ENCODE peak calls at places on chromosome 3, in ten cellular contexts. One of them, this sample, is unnamed.

GRCh38 chr3:169295126-169295525 is 368.4 kb downstream of the MECOM start:
- DNase-seq in choroid plexus epithelial cell: peak
- DNase-seq in WTC11: no peak
- DNase-seq in Peyer's patch: no peak
- DNase-seq in SK-N-SH: no peak
- DNase-seq in psoas muscle: no peak
- DNase-seq in A549: peak
- DNase-seq in upper lobe of right lung: no peak
- DNase-seq in breast epithelium: no peak
- DNase-seq in GM12865: peak
- DNase-seq in this sample: no peak

GRCh38 chr3:98800401-98800800 is 37.3 kb downstream of the ST3GAL6 start:
- DNase-seq in choroid plexus epithelial cell: no peak
- DNase-seq in WTC11: no peak
- DNase-seq in Peyer's patch: no peak
- DNase-seq in SK-N-SH: no peak
- DNase-seq in psoas muscle: no peak
- DNase-seq in A549: no peak
- DNase-seq in upper lobe of right lung: no peak
- DNase-seq in breast epithelium: no peak
- DNase-seq in GM12865: no peak
- DNase-seq in this sample: no peak

GRCh38 chr3:177589041-177589650 is 391.9 kb upstream of the TBL1XR1 start:
- DNase-seq in choroid plexus epithelial cell: no peak
- DNase-seq in WTC11: no peak
- DNase-seq in Peyer's patch: no peak
- DNase-seq in SK-N-SH: no peak
- DNase-seq in psoas muscle: no peak
- DNase-seq in A549: no peak
- DNase-seq in upper lobe of right lung: no peak
- DNase-seq in breast epithelium: no peak
- DNase-seq in GM12865: no peak
- DNase-seq in this sample: no peak

GRCh38 chr3:127158614-127159221 is 34.2 kb upstream of the PRR23E start:
- DNase-seq in choroid plexus epithelial cell: peak
- DNase-seq in WTC11: peak
- DNase-seq in Peyer's patch: peak
- DNase-seq in SK-N-SH: no peak
- DNase-seq in psoas muscle: no peak
- DNase-seq in A549: peak
- DNase-seq in upper lobe of right lung: peak
- DNase-seq in breast epithelium: peak
- DNase-seq in GM12865: no peak
- DNase-seq in this sample: no peak

GRCh38 chr3:183259087-183259486 is 6.0 kb downstream of the B3GNT5 start:
- DNase-seq in choroid plexus epithelial cell: no peak
- DNase-seq in WTC11: no peak
- DNase-seq in Peyer's patch: no peak
- DNase-seq in SK-N-SH: no peak
- DNase-seq in psoas muscle: no peak
- DNase-seq in A549: no peak
- DNase-seq in upper lobe of right lung: no peak
- DNase-seq in breast epithelium: no peak
- DNase-seq in GM12865: no peak
- DNase-seq in this sample: no peak

GRCh38 chr3:154540950-154541604 is 111.1 kb upstream of the GPR149 start:
- DNase-seq in choroid plexus epithelial cell: no peak
- DNase-seq in WTC11: no peak
- DNase-seq in Peyer's patch: no peak
- DNase-seq in SK-N-SH: no peak
- DNase-seq in psoas muscle: no peak
- DNase-seq in A549: no peak
- DNase-seq in upper lobe of right lung: no peak
- DNase-seq in breast epithelium: no peak
- DNase-seq in GM12865: no peak
- DNase-seq in this sample: no peak

GRCh38 chr3:140546649-140547048 is 131.2 kb upstream of the TRIM42 start:
- DNase-seq in choroid plexus epithelial cell: no peak
- DNase-seq in WTC11: no peak
- DNase-seq in Peyer's patch: no peak
- DNase-seq in SK-N-SH: no peak
- DNase-seq in psoas muscle: no peak
- DNase-seq in A549: no peak
- DNase-seq in upper lobe of right lung: no peak
- DNase-seq in breast epithelium: no peak
- DNase-seq in GM12865: no peak
- DNase-seq in this sample: no peak

GRCh38 chr3:19539488-19540395 is 391.4 kb downstream of the KCNH8 start:
- DNase-seq in choroid plexus epithelial cell: no peak
- DNase-seq in WTC11: no peak
- DNase-seq in Peyer's patch: no peak
- DNase-seq in SK-N-SH: no peak
- DNase-seq in psoas muscle: no peak
- DNase-seq in A549: no peak
- DNase-seq in upper lobe of right lung: no peak
- DNase-seq in breast epithelium: no peak
- DNase-seq in GM12865: peak
- DNase-seq in this sample: no peak

DNA sequence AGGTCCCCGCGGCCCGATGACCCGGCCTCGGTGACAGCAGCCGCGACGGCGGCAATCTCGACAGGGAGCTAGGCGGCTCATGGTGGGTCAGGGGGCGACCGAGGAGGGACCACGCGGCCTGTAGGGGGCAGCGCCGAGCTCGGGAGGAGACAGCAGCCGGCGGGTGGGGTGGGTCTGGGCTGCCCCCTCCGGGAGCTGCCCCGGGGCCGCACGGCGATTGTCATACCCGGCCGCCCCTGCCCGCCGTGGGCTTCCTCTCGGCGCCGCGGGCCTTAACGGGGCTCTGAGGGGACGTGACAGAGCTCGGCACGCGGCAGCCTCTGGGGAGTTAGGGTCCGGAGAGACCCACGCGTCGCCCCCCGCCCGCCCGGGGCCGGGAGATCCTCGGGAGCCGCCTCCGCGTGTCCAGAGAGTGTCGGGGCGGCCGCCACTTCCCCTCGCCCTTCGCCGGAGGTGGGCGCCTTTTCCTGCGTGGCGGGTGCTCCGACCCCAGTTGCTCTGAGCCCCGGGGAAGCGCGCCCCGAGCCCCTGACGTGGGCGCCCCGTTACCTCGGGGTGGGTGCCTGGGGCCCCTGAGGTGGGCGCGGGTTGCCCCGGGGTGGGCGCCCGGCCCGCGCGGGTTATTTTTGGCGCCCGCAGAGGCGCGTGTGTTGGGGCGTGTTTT is 539 bp upstream of the PLCL2 start:
- DNase-seq in choroid plexus epithelial cell: peak
- DNase-seq in WTC11: peak
- DNase-seq in Peyer's patch: peak
- DNase-seq in SK-N-SH: peak
- DNase-seq in psoas muscle: peak
- DNase-seq in A549: peak
- DNase-seq in upper lobe of right lung: peak
- DNase-seq in breast epithelium: no peak
- DNase-seq in GM12865: peak
- DNase-seq in this sample: peak
- TF ChIP-seq CTCF in choroid plexus epithelial cell: peak
- TF ChIP-seq CTCF in WTC11: peak
- TF ChIP-seq CTCF in Peyer's patch: peak
- TF ChIP-seq CTCF in SK-N-SH: peak
- TF ChIP-seq CTCF in psoas muscle: peak
- TF ChIP-seq CTCF in A549: peak
- TF ChIP-seq CTCF in upper lobe of right lung: peak
- TF ChIP-seq CTCF in breast epithelium: no peak
- TF ChIP-seq CTCF in GM12865: peak
- TF ChIP-seq CTCF in this sample: peak

GRCh38 chr3:155554777-155555445 is 190.0 kb downstream of the PLCH1 start:
- DNase-seq in choroid plexus epithelial cell: no peak
- DNase-seq in WTC11: no peak
- DNase-seq in Peyer's patch: no peak
- DNase-seq in SK-N-SH: no peak
- DNase-seq in psoas muscle: no peak
- DNase-seq in A549: peak
- DNase-seq in upper lobe of right lung: no peak
- DNase-seq in breast epithelium: no peak
- DNase-seq in GM12865: peak
- DNase-seq in this sample: no peak

GRCh38 chr3:155550386-155550785 is 194.5 kb downstream of the PLCH1 start:
- DNase-seq in choroid plexus epithelial cell: no peak
- DNase-seq in WTC11: no peak
- DNase-seq in Peyer's patch: no peak
- DNase-seq in SK-N-SH: no peak
- DNase-seq in psoas muscle: no peak
- DNase-seq in A549: no peak
- DNase-seq in upper lobe of right lung: no peak
- DNase-seq in breast epithelium: no peak
- DNase-seq in GM12865: no peak
- DNase-seq in this sample: no peak

GRCh38 chr3:155548194-155548593 is 196.7 kb downstream of the PLCH1 start:
- DNase-seq in choroid plexus epithelial cell: peak
- DNase-seq in WTC11: no peak
- DNase-seq in Peyer's patch: no peak
- DNase-seq in SK-N-SH: no peak
- DNase-seq in psoas muscle: no peak
- DNase-seq in A549: peak
- DNase-seq in upper lobe of right lung: no peak
- DNase-seq in breast epithelium: no peak
- DNase-seq in GM12865: no peak
- DNase-seq in this sample: no peak

GRCh38 chr3:155553800-155554199 is 191.1 kb downstream of the PLCH1 start:
- DNase-seq in choroid plexus epithelial cell: no peak
- DNase-seq in WTC11: no peak
- DNase-seq in Peyer's patch: no peak
- DNase-seq in SK-N-SH: no peak
- DNase-seq in psoas muscle: no peak
- DNase-seq in A549: no peak
- DNase-seq in upper lobe of right lung: no peak
- DNase-seq in breast epithelium: no peak
- DNase-seq in GM12865: peak
- DNase-seq in this sample: no peak

DNA sequence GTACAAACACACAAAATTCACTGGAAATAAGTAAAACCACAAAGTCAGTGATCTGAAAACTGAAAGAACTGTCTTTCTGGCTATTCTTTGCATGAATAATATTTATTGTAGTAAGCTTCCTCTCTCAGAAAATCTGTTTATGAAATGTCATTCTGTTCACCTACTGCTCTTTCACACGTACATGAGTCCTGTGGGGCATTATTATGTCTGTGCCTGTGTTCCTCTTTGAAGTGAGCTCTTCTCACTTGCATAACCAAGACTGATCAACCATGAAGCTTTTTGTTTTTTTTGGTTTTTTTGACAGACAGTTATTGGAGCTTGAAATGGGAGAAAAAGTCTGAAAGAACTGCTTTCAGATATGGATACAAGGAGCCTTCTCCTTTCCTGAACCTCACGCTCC is 195.8 kb downstream of the PLCH1 start:
- DNase-seq in choroid plexus epithelial cell: no peak
- DNase-seq in WTC11: no peak
- DNase-seq in Peyer's patch: no peak
- DNase-seq in SK-N-SH: no peak
- DNase-seq in psoas muscle: no peak
- DNase-seq in A549: no peak
- DNase-seq in upper lobe of right lung: no peak
- DNase-seq in breast epithelium: no peak
- DNase-seq in GM12865: peak
- DNase-seq in this sample: no peak
- TF ChIP-seq CTCF in choroid plexus epithelial cell: no peak
- TF ChIP-seq CTCF in WTC11: no peak
- TF ChIP-seq CTCF in Peyer's patch: no peak
- TF ChIP-seq CTCF in SK-N-SH: no peak
- TF ChIP-seq CTCF in psoas muscle: no peak
- TF ChIP-seq CTCF in A549: no peak
- TF ChIP-seq CTCF in upper lobe of right lung: no peak
- TF ChIP-seq CTCF in breast epithelium: no peak
- TF ChIP-seq CTCF in GM12865: no peak
- TF ChIP-seq CTCF in this sample: no peak

GRCh38 chr3:10319251-10319650 is 1.7 kb downstream of the SEC13 start:
- DNase-seq in choroid plexus epithelial cell: no peak
- DNase-seq in WTC11: no peak
- DNase-seq in Peyer's patch: peak
- DNase-seq in SK-N-SH: no peak
- DNase-seq in psoas muscle: no peak
- DNase-seq in A549: no peak
- DNase-seq in upper lobe of right lung: no peak
- DNase-seq in breast epithelium: no peak
- DNase-seq in GM12865: no peak
- DNase-seq in this sample: no peak

GRCh38 chr3:10320320-10320677 is 613 bp downstream of the SEC13 start:
- DNase-seq in choroid plexus epithelial cell: no peak
- DNase-seq in WTC11: no peak
- DNase-seq in Peyer's patch: no peak
- DNase-seq in SK-N-SH: no peak
- DNase-seq in psoas muscle: no peak
- DNase-seq in A549: no peak
- DNase-seq in upper lobe of right lung: no peak
- DNase-seq in breast epithelium: no peak
- DNase-seq in GM12865: no peak
- DNase-seq in this sample: no peak

GRCh38 chr3:10321630-10322354 is 880 bp upstream of the SEC13 start:
- DNase-seq in choroid plexus epithelial cell: no peak
- DNase-seq in WTC11: no peak
- DNase-seq in Peyer's patch: peak
- DNase-seq in SK-N-SH: no peak
- DNase-seq in psoas muscle: no peak
- DNase-seq in A549: no peak
- DNase-seq in upper lobe of right lung: peak
- DNase-seq in breast epithelium: no peak
- DNase-seq in GM12865: no peak
- DNase-seq in this sample: no peak

GRCh38 chr3:10319804-10320203 is 1.1 kb downstream of the SEC13 start:
- DNase-seq in choroid plexus epithelial cell: peak
- DNase-seq in WTC11: no peak
- DNase-seq in Peyer's patch: no peak
- DNase-seq in SK-N-SH: no peak
- DNase-seq in psoas muscle: no peak
- DNase-seq in A549: no peak
- DNase-seq in upper lobe of right lung: no peak
- DNase-seq in breast epithelium: no peak
- DNase-seq in GM12865: no peak
- DNase-seq in this sample: no peak

DNA sequence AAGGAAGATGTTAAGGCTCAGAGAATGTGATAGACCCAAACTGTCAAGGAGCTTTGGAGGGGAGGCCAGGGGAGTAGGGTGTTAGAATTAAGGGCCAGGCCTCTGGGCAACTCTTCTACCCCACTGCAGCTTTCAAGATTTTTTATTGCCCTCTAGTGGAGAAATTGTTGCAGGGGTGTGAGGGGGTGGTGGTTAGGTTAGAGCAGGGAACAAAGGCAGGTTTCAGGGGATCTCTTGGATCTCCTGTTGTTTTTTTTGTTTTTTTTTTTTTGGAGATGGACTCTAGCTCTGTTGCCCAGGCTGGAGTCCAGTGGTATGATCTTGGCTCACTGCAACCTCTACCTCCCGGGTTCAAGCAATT is 1.4 kb upstream of the SEC13 start:
- DNase-seq in choroid plexus epithelial cell: peak
- DNase-seq in WTC11: no peak
- DNase-seq in Peyer's patch: no peak
- DNase-seq in SK-N-SH: no peak
- DNase-seq in psoas muscle: no peak
- DNase-seq in A549: peak
- DNase-seq in upper lobe of right lung: no peak
- DNase-seq in breast epithelium: no peak
- DNase-seq in GM12865: peak
- DNase-seq in this sample: no peak
- TF ChIP-seq CTCF in choroid plexus epithelial cell: peak
- TF ChIP-seq CTCF in WTC11: peak
- TF ChIP-seq CTCF in Peyer's patch: peak
- TF ChIP-seq CTCF in SK-N-SH: peak
- TF ChIP-seq CTCF in psoas muscle: peak
- TF ChIP-seq CTCF in A549: no peak
- TF ChIP-seq CTCF in upper lobe of right lung: peak
- TF ChIP-seq CTCF in breast epithelium: no peak
- TF ChIP-seq CTCF in GM12865: peak
- TF ChIP-seq CTCF in this sample: peak

DNA sequence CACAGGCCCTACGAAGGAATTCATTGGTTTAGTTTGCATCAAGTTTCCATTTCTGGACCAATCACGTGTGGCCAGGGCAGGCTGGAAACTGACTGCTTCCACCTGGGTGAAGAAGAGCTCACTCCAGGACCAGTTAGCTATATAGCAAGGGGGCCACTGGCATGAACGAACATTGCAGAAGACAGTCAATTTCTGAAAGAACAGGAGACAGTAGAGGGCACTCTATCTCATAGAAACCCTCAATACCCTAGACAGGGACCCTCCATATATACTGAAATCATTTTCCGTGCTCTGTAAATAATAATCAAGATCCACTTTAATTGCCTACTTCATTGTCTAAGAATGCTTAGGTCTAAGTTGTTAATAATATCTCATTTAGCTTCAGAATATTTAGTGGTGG is 215.6 kb downstream of the CADPS start:
- DNase-seq in choroid plexus epithelial cell: no peak
- DNase-seq in WTC11: no peak
- DNase-seq in Peyer's patch: no peak
- DNase-seq in SK-N-SH: no peak
- DNase-seq in psoas muscle: no peak
- DNase-seq in A549: no peak
- DNase-seq in upper lobe of right lung: no peak
- DNase-seq in breast epithelium: no peak
- DNase-seq in GM12865: no peak
- DNase-seq in this sample: no peak
- TF ChIP-seq CTCF in choroid plexus epithelial cell: no peak
- TF ChIP-seq CTCF in WTC11: no peak
- TF ChIP-seq CTCF in Peyer's patch: no peak
- TF ChIP-seq CTCF in SK-N-SH: peak
- TF ChIP-seq CTCF in psoas muscle: no peak
- TF ChIP-seq CTCF in A549: no peak
- TF ChIP-seq CTCF in upper lobe of right lung: no peak
- TF ChIP-seq CTCF in breast epithelium: no peak
- TF ChIP-seq CTCF in GM12865: no peak
- TF ChIP-seq CTCF in this sample: no peak

This sample was measured in glutamatergic neuron.